ENCODE peak calls at places on chromosomes 7 and 10, in seven cellular contexts. One of them, this sample, is unnamed.

GRCh38 chr10:103513383-103514060 is 20.0 kb downstream of the NEURL1 start:
- DNase-seq in B cell: no peak
- DNase-seq in PC-9: no peak
- DNase-seq in uterus: no peak
- DNase-seq in anterior cingulate cortex: no peak
- DNase-seq in CD8-positive, alpha-beta memory T cell: no peak
- DNase-seq in Jurkat, Clone E6-1: no peak
- DNase-seq in this sample: no peak

GRCh38 chr7:33099154-33099940 is 9.9 kb downstream of the RP9 start:
- DNase-seq in B cell: peak
- DNase-seq in PC-9: no peak
- DNase-seq in uterus: no peak
- DNase-seq in anterior cingulate cortex: no peak
- DNase-seq in CD8-positive, alpha-beta memory T cell: no peak
- DNase-seq in Jurkat, Clone E6-1: no peak
- DNase-seq in this sample: no peak

GRCh38 chr7:134629445-134629844 is 17.2 kb upstream of the BPGM start:
- DNase-seq in B cell: no peak
- DNase-seq in PC-9: no peak
- DNase-seq in uterus: no peak
- DNase-seq in anterior cingulate cortex: no peak
- DNase-seq in CD8-positive, alpha-beta memory T cell: no peak
- DNase-seq in Jurkat, Clone E6-1: no peak
- DNase-seq in this sample: no peak

GRCh38 chr7:8217200-8218068 is 44.5 kb downstream of the ICA1 start:
- DNase-seq in B cell: peak
- DNase-seq in PC-9: peak
- DNase-seq in uterus: no peak
- DNase-seq in anterior cingulate cortex: no peak
- DNase-seq in CD8-positive, alpha-beta memory T cell: no peak
- DNase-seq in Jurkat, Clone E6-1: peak
- DNase-seq in this sample: peak

GRCh38 chr7:71186535-71186934 is 54.6 kb downstream of the GALNT17 start:
- DNase-seq in B cell: no peak
- DNase-seq in PC-9: no peak
- DNase-seq in uterus: no peak
- DNase-seq in anterior cingulate cortex: no peak
- DNase-seq in CD8-positive, alpha-beta memory T cell: no peak
- DNase-seq in Jurkat, Clone E6-1: no peak
- DNase-seq in this sample: no peak

GRCh38 chr10:33410860-33411234 is 76.4 kb upstream of the NRP1 start:
- DNase-seq in B cell: no peak
- DNase-seq in PC-9: no peak
- DNase-seq in uterus: peak
- DNase-seq in anterior cingulate cortex: no peak
- DNase-seq in CD8-positive, alpha-beta memory T cell: no peak
- DNase-seq in Jurkat, Clone E6-1: no peak
- DNase-seq in this sample: no peak

GRCh38 chr10:30784896-30785605 is 155.5 kb upstream of the LYZL2 start:
- DNase-seq in B cell: peak
- DNase-seq in PC-9: peak
- DNase-seq in uterus: peak
- DNase-seq in anterior cingulate cortex: peak
- DNase-seq in CD8-positive, alpha-beta memory T cell: no peak
- DNase-seq in Jurkat, Clone E6-1: no peak
- DNase-seq in this sample: peak

GRCh38 chr7:47355684-47356083 is 226.2 kb downstream of the TNS3 start:
- DNase-seq in B cell: no peak
- DNase-seq in PC-9: no peak
- DNase-seq in uterus: no peak
- DNase-seq in anterior cingulate cortex: no peak
- DNase-seq in CD8-positive, alpha-beta memory T cell: no peak
- DNase-seq in Jurkat, Clone E6-1: no peak
- DNase-seq in this sample: no peak

GRCh38 chr7:6637544-6638229 is 569 bp downstream of the ZNF316 start:
- DNase-seq in B cell: peak
- DNase-seq in PC-9: peak
- DNase-seq in uterus: no peak
- DNase-seq in anterior cingulate cortex: no peak
- DNase-seq in CD8-positive, alpha-beta memory T cell: peak
- DNase-seq in Jurkat, Clone E6-1: peak
- DNase-seq in this sample: peak

GRCh38 chr7:101018271-101019167 is 1.4 kb upstream of the MUC17 start:
- DNase-seq in B cell: no peak
- DNase-seq in PC-9: no peak
- DNase-seq in uterus: no peak
- DNase-seq in anterior cingulate cortex: no peak
- DNase-seq in CD8-positive, alpha-beta memory T cell: no peak
- DNase-seq in Jurkat, Clone E6-1: no peak
- DNase-seq in this sample: peak

GRCh38 chr7:121323515-121323914 is 5.3 kb upstream of the WNT16 start:
- DNase-seq in B cell: no peak
- DNase-seq in PC-9: no peak
- DNase-seq in uterus: no peak
- DNase-seq in anterior cingulate cortex: no peak
- DNase-seq in CD8-positive, alpha-beta memory T cell: no peak
- DNase-seq in Jurkat, Clone E6-1: no peak
- DNase-seq in this sample: no peak

GRCh38 chr10:113985342-113985844 is 58.3 kb upstream of the ADRB1 start:
- DNase-seq in B cell: no peak
- DNase-seq in PC-9: no peak
- DNase-seq in uterus: no peak
- DNase-seq in anterior cingulate cortex: no peak
- DNase-seq in CD8-positive, alpha-beta memory T cell: no peak
- DNase-seq in Jurkat, Clone E6-1: no peak
- DNase-seq in this sample: no peak

GRCh38 chr7:47045169-47045568 is 536.7 kb downstream of the TNS3 start:
- DNase-seq in B cell: no peak
- DNase-seq in PC-9: no peak
- DNase-seq in uterus: peak
- DNase-seq in anterior cingulate cortex: no peak
- DNase-seq in CD8-positive, alpha-beta memory T cell: no peak
- DNase-seq in Jurkat, Clone E6-1: no peak
- DNase-seq in this sample: no peak

GRCh38 chr7:25073451-25073850 is 51.6 kb downstream of the CYCS start:
- DNase-seq in B cell: no peak
- DNase-seq in PC-9: no peak
- DNase-seq in uterus: no peak
- DNase-seq in anterior cingulate cortex: no peak
- DNase-seq in CD8-positive, alpha-beta memory T cell: no peak
- DNase-seq in Jurkat, Clone E6-1: no peak
- DNase-seq in this sample: peak

GRCh38 chr10:89535185-89536012 is at the start of gene SLC16A12:
- DNase-seq in B cell: no peak
- DNase-seq in PC-9: no peak
- DNase-seq in uterus: no peak
- DNase-seq in anterior cingulate cortex: no peak
- DNase-seq in CD8-positive, alpha-beta memory T cell: no peak
- DNase-seq in Jurkat, Clone E6-1: no peak
- DNase-seq in this sample: peak

GRCh38 chr7:28102778-28103177 is 77.8 kb downstream of the JAZF1 start:
- DNase-seq in B cell: no peak
- DNase-seq in PC-9: peak
- DNase-seq in uterus: peak
- DNase-seq in anterior cingulate cortex: no peak
- DNase-seq in CD8-positive, alpha-beta memory T cell: no peak
- DNase-seq in Jurkat, Clone E6-1: no peak
- DNase-seq in this sample: peak

GRCh38 chr7:3461923-3462322 is 160.9 kb downstream of the SDK1 start:
- DNase-seq in B cell: no peak
- DNase-seq in PC-9: no peak
- DNase-seq in uterus: no peak
- DNase-seq in anterior cingulate cortex: no peak
- DNase-seq in CD8-positive, alpha-beta memory T cell: peak
- DNase-seq in Jurkat, Clone E6-1: peak
- DNase-seq in this sample: no peak

GRCh38 chr7:41979834-41980307 is 257.1 kb downstream of the GLI3 start:
- DNase-seq in B cell: peak
- DNase-seq in PC-9: no peak
- DNase-seq in uterus: peak
- DNase-seq in anterior cingulate cortex: no peak
- DNase-seq in CD8-positive, alpha-beta memory T cell: no peak
- DNase-seq in Jurkat, Clone E6-1: no peak
- DNase-seq in this sample: peak

GRCh38 chr7:40948239-40948638 is 754.7 kb downstream of the INHBA start:
- DNase-seq in B cell: no peak
- DNase-seq in PC-9: no peak
- DNase-seq in uterus: no peak
- DNase-seq in anterior cingulate cortex: no peak
- DNase-seq in CD8-positive, alpha-beta memory T cell: no peak
- DNase-seq in Jurkat, Clone E6-1: no peak
- DNase-seq in this sample: peak

GRCh38 chr7:24496031-24496430 is 77.2 kb upstream of the PALS2 start:
- DNase-seq in B cell: no peak
- DNase-seq in PC-9: no peak
- DNase-seq in uterus: no peak
- DNase-seq in anterior cingulate cortex: no peak
- DNase-seq in CD8-positive, alpha-beta memory T cell: no peak
- DNase-seq in Jurkat, Clone E6-1: no peak
- DNase-seq in this sample: no peak

GRCh38 chr10:44437837-44438752 is 53.2 kb upstream of the CXCL12 start:
- DNase-seq in B cell: no peak
- DNase-seq in PC-9: no peak
- DNase-seq in uterus: no peak
- DNase-seq in anterior cingulate cortex: no peak
- DNase-seq in CD8-positive, alpha-beta memory T cell: no peak
- DNase-seq in Jurkat, Clone E6-1: no peak
- DNase-seq in this sample: no peak

GRCh38 chr10:33122014-33122788 is 164.2 kb upstream of the ITGB1 start:
- DNase-seq in B cell: no peak
- DNase-seq in PC-9: no peak
- DNase-seq in uterus: no peak
- DNase-seq in anterior cingulate cortex: no peak
- DNase-seq in CD8-positive, alpha-beta memory T cell: no peak
- DNase-seq in Jurkat, Clone E6-1: no peak
- DNase-seq in this sample: no peak

GRCh38 chr7:23654508-23654907 is 25.5 kb upstream of the FAM221A start:
- DNase-seq in B cell: no peak
- DNase-seq in PC-9: peak
- DNase-seq in uterus: no peak
- DNase-seq in anterior cingulate cortex: no peak
- DNase-seq in CD8-positive, alpha-beta memory T cell: no peak
- DNase-seq in Jurkat, Clone E6-1: peak
- DNase-seq in this sample: no peak

GRCh38 chr7:40057292-40057691 is 77.1 kb downstream of the MPLKIP start:
- DNase-seq in B cell: no peak
- DNase-seq in PC-9: no peak
- DNase-seq in uterus: no peak
- DNase-seq in anterior cingulate cortex: no peak
- DNase-seq in CD8-positive, alpha-beta memory T cell: no peak
- DNase-seq in Jurkat, Clone E6-1: no peak
- DNase-seq in this sample: no peak

GRCh38 chr10:59057350-59057749 is 119.1 kb upstream of the PHYHIPL start:
- DNase-seq in B cell: no peak
- DNase-seq in PC-9: no peak
- DNase-seq in uterus: no peak
- DNase-seq in anterior cingulate cortex: no peak
- DNase-seq in CD8-positive, alpha-beta memory T cell: no peak
- DNase-seq in Jurkat, Clone E6-1: no peak
- DNase-seq in this sample: no peak

This sample was measured in mesenchymal stem cell.